ENCODE peak calls at places on chromosomes 16 and 17, in eight cellular contexts. U, F, Y, J, M, B, N and Q are unnamed samples.

GRCh38 chr17:27320222-27320560 is 26.3 kb downstream of the WSB1 start:
- DNase-seq in U (no peak), F (no peak), Y (no peak), J (no peak), M (no peak), B (no peak), N (no peak), Q (no peak)

GRCh38 chr17:48541574-48542113 is 3.3 kb downstream of the HOXB2 start:
- DNase-seq in U (peak; percentile 57), F (no peak), Y (no peak), J (peak; percentile 31), M (no peak), B (no peak), N (peak; percentile 77), Q (peak; percentile 50)

GRCh38 chr17:60802377-60802776 is 124.7 kb downstream of the BCAS3 start:
- DNase-seq in U (no peak), F (no peak), Y (no peak), J (no peak), M (no peak), B (no peak), N (no peak), Q (no peak)

GRCh38 chr17:61490540-61490975 is 38.3 kb downstream of the TBX4 start:
- DNase-seq in U (no peak), F (peak; percentile 69), Y (no peak), J (no peak), M (no peak), B (no peak), N (no peak), Q (peak; percentile 79)

GRCh38 chr16:88882358-88883030 is 16.0 kb upstream of the PABPN1L start:
- DNase-seq in U (no peak), F (no peak), Y (no peak), J (no peak), M (no peak), B (no peak), N (no peak), Q (no peak)

GRCh38 chr16:2350500-2350899 is 10.0 kb upstream of the ABCA3 start:
- DNase-seq in U (no peak), F (no peak), Y (no peak), J (no peak), M (no peak), B (no peak), N (no peak), Q (no peak)

GRCh38 chr16:88773812-88774291 is 11.2 kb downstream of the PIEZO1 start:
- DNase-seq in U (no peak), F (no peak), Y (no peak), J (no peak), M (no peak), B (peak; percentile 46), N (no peak), Q (peak; percentile 89)

GRCh38 chr17:70076189-70076588 is 1.2 kb downstream of the KCNJ16 start:
- DNase-seq in U (no peak), F (no peak), Y (no peak), J (no peak), M (no peak), B (no peak), N (no peak), Q (no peak)

GRCh38 chr17:62778990-62779681 is 29.0 kb downstream of the MARCHF10 start:
- DNase-seq in U (peak; percentile 52), F (peak; percentile 92), Y (no peak), J (no peak), M (peak; percentile 56), B (peak; percentile 75), N (no peak), Q (peak; percentile 88)

GRCh38 chr17:60926466-60927183 is 249.0 kb downstream of the BCAS3 start:
- DNase-seq in U (no peak), F (no peak), Y (no peak), J (no peak), M (no peak), B (no peak), N (no peak), Q (no peak)

GRCh38 chr17:5050281-5050680 is 15.1 kb upstream of the SLC52A1 start:
- DNase-seq in U (peak; percentile 61), F (no peak), Y (no peak), J (no peak), M (no peak), B (no peak), N (no peak), Q (peak; percentile 51)

GRCh38 chr17:70863436-70864248 is 694.3 kb downstream of the KCNJ2 start:
- DNase-seq in U (no peak), F (no peak), Y (no peak), J (no peak), M (no peak), B (peak; percentile 40), N (no peak), Q (no peak)

GRCh38 chr16:14131774-14132695 is 60.9 kb downstream of the MRTFB start:
- DNase-seq in U (no peak), F (no peak), Y (no peak), J (no peak), M (no peak), B (no peak), N (no peak), Q (peak; percentile 57)

GRCh38 chr16:56715128-56715527 is 14.8 kb upstream of the NUP93 start:
- DNase-seq in U (no peak), F (no peak), Y (no peak), J (no peak), M (no peak), B (no peak), N (no peak), Q (no peak)

GRCh38 chr16:56985288-56985961 is 3.9 kb upstream of the NLRC5 start:
- DNase-seq in U (peak; percentile 80), F (peak; percentile 92), Y (no peak), J (no peak), M (no peak), B (peak; percentile 49), N (no peak), Q (peak; percentile 73)

GRCh38 chr17:62911106-62911505 is 54.9 kb upstream of the TANC2 start:
- DNase-seq in U (no peak), F (no peak), Y (no peak), J (no peak), M (no peak), B (no peak), N (no peak), Q (no peak)

GRCh38 chr17:36592711-36593321 is 1.1 kb downstream of the DHRS11 start:
- DNase-seq in U (no peak), F (no peak), Y (no peak), J (no peak), M (no peak), B (no peak), N (no peak), Q (peak; percentile 79)

GRCh38 chr16:22726868-22727267 is 87.1 kb upstream of the HS3ST2 start:
- DNase-seq in U (no peak), F (no peak), Y (no peak), J (no peak), M (no peak), B (no peak), N (no peak), Q (no peak)

GRCh38 chr16:1335211-1335971 is 1.9 kb downstream of the BAIAP3 start:
- DNase-seq in U (no peak), F (no peak), Y (no peak), J (no peak), M (peak; percentile 77), B (peak; percentile 41), N (no peak), Q (no peak)

GRCh38 chr17:79648181-79648831 is 37.5 kb upstream of the RBFOX3 start:
- DNase-seq in U (peak; percentile 9), F (no peak), Y (peak; percentile 3), J (no peak), M (no peak), B (no peak), N (no peak), Q (no peak)

GRCh38 chr17:49823614-49824013 is 24.3 kb downstream of the TAC4 start:
- DNase-seq in U (no peak), F (no peak), Y (no peak), J (no peak), M (no peak), B (no peak), N (no peak), Q (no peak)

GRCh38 chr16:76583466-76583865 is 306.3 kb downstream of the CNTNAP4 start:
- DNase-seq in U (no peak), F (no peak), Y (no peak), J (no peak), M (peak; percentile 96), B (peak; percentile 44), N (no peak), Q (peak; percentile 65)

GRCh38 chr16:85137323-85138072 is 25.2 kb upstream of the CIBAR2 start:
- DNase-seq in U (peak; percentile 95), F (peak; percentile 36), Y (no peak), J (no peak), M (no peak), B (peak; percentile 97), N (no peak), Q (peak; percentile 92)

GRCh38 chr17:77692571-77693161 is 265.8 kb upstream of the TNRC6C start:
- DNase-seq in U (no peak), F (peak; percentile 82), Y (no peak), J (no peak), M (no peak), B (no peak), N (no peak), Q (no peak)

GRCh38 chr16:68345351-68345810 is 34.6 kb downstream of the PRMT7 start:
- DNase-seq in U (no peak), F (no peak), Y (no peak), J (no peak), M (no peak), B (no peak), N (no peak), Q (no peak)

GRCh38 chr17:28327709-28328108 is 7.6 kb downstream of the IFT20 start:
- DNase-seq in U (no peak), F (no peak), Y (no peak), J (no peak), M (no peak), B (no peak), N (no peak), Q (no peak)

GRCh38 chr16:73031155-73031866 is 16.6 kb downstream of the ZFHX3 start:
- DNase-seq in U (no peak), F (no peak), Y (no peak), J (no peak), M (no peak), B (peak; percentile 11), N (no peak), Q (no peak)

GRCh38 chr17:979211-979538 is 401 bp downstream of the NXN start:
- DNase-seq in U (no peak), F (no peak), Y (no peak), J (no peak), M (no peak), B (no peak), N (no peak), Q (no peak)

GRCh38 chr17:31609331-31609730 is 217.9 kb downstream of the RAB11FIP4 start:
- DNase-seq in U (no peak), F (no peak), Y (no peak), J (no peak), M (no peak), B (no peak), N (no peak), Q (no peak)

GRCh38 chr16:10386517-10387377 is 886 bp downstream of the ATF7IP2 start:
- DNase-seq in U (no peak), F (no peak), Y (no peak), J (no peak), M (no peak), B (no peak), N (no peak), Q (peak; percentile 26)

GRCh38 chr17:48909796-48910195 is 1.6 kb downstream of the UBE2Z start:
- DNase-seq in U (no peak), F (no peak), Y (no peak), J (no peak), M (no peak), B (no peak), N (no peak), Q (no peak)

GRCh38 chr17:16936536-16937310 is 35.2 kb downstream of the TNFRSF13B start:
- DNase-seq in U (no peak), F (no peak), Y (no peak), J (no peak), M (no peak), B (no peak), N (no peak), Q (no peak)